ENCODE peak calls at places on chromosomes 13 and 19, in five cellular contexts. Q is PC-9, Z is left ventricle myocardium inferior, W is PC-3, G is mammary epithelial cell. A is an unnamed sample.

GRCh38 chr19:29429021-29429420 is 96.8 kb upstream of the VSTM2B start:
- DNase-seq in Z (no peak), W (no peak), Q (no peak), G (no peak), A (peak; percentile 24)

GRCh38 chr13:31920301-31920818 is 111.2 kb upstream of the FRY start:
- DNase-seq in W (no peak), G (no peak), Z (no peak), Q (no peak), A (no peak)

GRCh38 chr13:27379694-27380596 is 44.5 kb upstream of the GTF3A start:
- DNase-seq in G (peak; percentile 49), Q (peak; percentile 55), Z (peak; percentile 36), W (peak; percentile 76), A (peak; percentile 74)

GRCh38 chr19:46849610-46850009 is 1.0 kb downstream of the AP2S1 start:
- DNase-seq in Z (no peak), G (no peak), W (no peak), Q (peak; percentile 27), A (peak; percentile 32)

GRCh38 chr19:46141421-46141820 is 6.6 kb upstream of the IGFL2 start:
- DNase-seq in W (no peak), Z (no peak), G (no peak), Q (no peak), A (no peak)

GRCh38 chr19:56476671-56477428 is at the start of gene ZNF667:
- DNase-seq in G (peak; percentile 64), Q (no peak), Z (peak; percentile 18), W (peak; percentile 46), A (no peak)

GRCh38 chr19:42343344-42344110 is 18.1 kb downstream of the MEGF8 start:
- DNase-seq in Z (no peak), W (no peak), Q (no peak), G (no peak), A (no peak)

GRCh38 chr19:42290523-42291436 is 11.2 kb upstream of the PRR19 start:
- DNase-seq in Z (no peak), W (no peak), Q (peak; percentile 39), G (no peak), A (no peak)

GRCh38 chr13:113972451-113973217 is 1.2 kb downstream of the C13orf46 start:
- DNase-seq in Z (no peak), W (no peak), G (no peak), Q (no peak), A (peak; percentile 63)

GRCh38 chr13:40057228-40057627 is 401.8 kb downstream of the COG6 start:
- DNase-seq in Q (no peak), G (no peak), W (no peak), Z (no peak), A (no peak)

GRCh38 chr19:5101871-5102270 is 133.0 kb downstream of the KDM4B start:
- DNase-seq in Q (no peak), Z (no peak), W (no peak), G (no peak), A (no peak)

GRCh38 chr13:113881614-113882265 is 17.9 kb upstream of the GAS6 start:
- DNase-seq in G (peak; percentile 56), Z (no peak), Q (peak; percentile 44), W (no peak), A (peak; percentile 64)

GRCh38 chr19:39144487-39145071 is 19.0 kb downstream of the PAK4 start:
- DNase-seq in W (no peak), Z (no peak), Q (no peak), G (no peak), A (peak; percentile 20)

GRCh38 chr19:1503089-1503924 is 9.5 kb downstream of the ADAMTSL5 start:
- DNase-seq in Z (no peak), Q (peak; percentile 33), G (no peak), W (peak; percentile 21), A (peak; percentile 24)

GRCh38 chr19:3868770-3869456 is at the start of gene ZFR2:
- DNase-seq in Z (no peak), Q (no peak), W (no peak), G (no peak), A (no peak)

GRCh38 chr13:46894534-46894906 is 2.3 kb downstream of the HTR2A start:
- DNase-seq in Z (no peak), G (no peak), Q (no peak), W (peak; percentile 37), A (no peak)

GRCh38 chr13:45833663-45834062 is 17.9 kb downstream of the SIAH3 start:
- DNase-seq in G (peak; percentile 65), Q (peak; percentile 39), Z (peak; percentile 35), W (peak; percentile 64), A (no peak)

GRCh38 chr13:78816592-78816991 is 157.6 kb upstream of the OBI1 start:
- DNase-seq in W (no peak), Q (no peak), Z (no peak), G (no peak), A (no peak)

GRCh38 chr19:2814426-2814825 is 5.2 kb upstream of the ZNF554 start:
- DNase-seq in Q (no peak), W (no peak), G (no peak), Z (no peak), A (no peak)

GRCh38 chr13:51534075-51534817 is 50.0 kb upstream of the WDFY2 start:
- DNase-seq in Q (no peak), W (no peak), Z (peak; percentile 32), G (peak; percentile 35), A (no peak)

GRCh38 chr19:43316591-43317319 is 36.7 kb upstream of the CD177 start:
- DNase-seq in G (no peak), Z (no peak), W (peak; percentile 87), Q (no peak), A (no peak)

GRCh38 chr19:48506138-48506733 is 5.4 kb downstream of the LMTK3 start:
- DNase-seq in Q (no peak), W (peak; percentile 50), G (peak; percentile 46), Z (no peak), A (no peak)

GRCh38 chr19:43469160-43469480 is 3.7 kb upstream of the LYPD3 start:
- DNase-seq in W (no peak), Q (no peak), G (no peak), Z (no peak), A (no peak)

GRCh38 chr19:6275170-6275744 is 4.5 kb downstream of the MLLT1 start:
- DNase-seq in Q (no peak), Z (no peak), G (no peak), W (no peak), A (no peak)

GRCh38 chr13:47463726-47464125 is 537.3 kb downstream of the SUCLA2 start:
- DNase-seq in Q (no peak), G (no peak), Z (no peak), W (no peak), A (no peak)

GRCh38 chr19:3095375-3096191 is 1.4 kb downstream of the GNA11 start:
- DNase-seq in Z (no peak), W (peak; percentile 19), G (peak; percentile 36), Q (no peak), A (no peak)

GRCh38 chr13:31207630-31208549 is 8.1 kb downstream of the B3GLCT start:
- DNase-seq in W (no peak), Q (no peak), Z (peak; percentile 63), G (no peak), A (no peak)

GRCh38 chr19:28436320-28436719 is 776.6 kb downstream of the UQCRFS1 start:
- DNase-seq in Q (no peak), G (no peak), Z (no peak), W (no peak), A (no peak)

GRCh38 chr19:41540041-41540695 is 35.8 kb upstream of the CEACAM21 start:
- DNase-seq in W (no peak), Q (no peak), Z (no peak), G (no peak), A (no peak)

GRCh38 chr13:42113478-42113877 is 65.0 kb downstream of the DGKH start:
- DNase-seq in Z (no peak), W (no peak), Q (no peak), G (no peak), A (no peak)

GRCh38 chr13:30033681-30034447 is 183.4 kb upstream of the UBL3 start:
- DNase-seq in Q (no peak), W (peak; percentile 69), G (peak; percentile 66), Z (no peak), A (no peak)

GRCh38 chr19:16347706-16348105 is 23.1 kb downstream of the KLF2 start:
- DNase-seq in Q (no peak), Z (no peak), W (no peak), G (no peak), A (no peak)

GRCh38 chr19:14540741-14541525 is 11.5 kb downstream of the TECR start:
- DNase-seq in Z (no peak), G (no peak), Q (no peak), W (no peak), A (no peak)

GRCh38 chr13:44605711-44606110 is 29.6 kb upstream of the TSC22D1 start:
- DNase-seq in Z (no peak), G (no peak), Q (no peak), W (no peak), A (no peak)

GRCh38 chr13:49569993-49570689 is 15.2 kb downstream of the RCBTB1 start:
- DNase-seq in W (peak; percentile 87), Q (no peak), Z (no peak), G (peak; percentile 87), A (no peak)

GRCh38 chr13:28529836-28530235 is 34.9 kb upstream of the FLT1 start:
- DNase-seq in Z (no peak), G (no peak), W (no peak), Q (no peak), A (no peak)

GRCh38 chr19:7373862-7374261 is 25.1 kb downstream of the ARHGEF18 start:
- DNase-seq in G (no peak), Q (no peak), Z (no peak), W (peak; percentile 56), A (no peak)

GRCh38 chr13:46908511-46908910 is 11.7 kb upstream of the HTR2A start:
- DNase-seq in G (peak; percentile 26), W (no peak), Q (no peak), Z (no peak), A (no peak)

GRCh38 chr19:29515706-29516357 is 10.0 kb upstream of the VSTM2B start:
- DNase-seq in G (no peak), W (no peak), Z (peak; percentile 5), Q (no peak), A (peak; percentile 28)

GRCh38 chr19:50564229-50565105 is 3.8 kb downstream of the LRRC4B start:
- DNase-seq in Q (no peak), W (no peak), Z (no peak), G (no peak), A (no peak)
- H3K27ac ChIP-seq in Q (no peak overlapping the region), W (no peak overlapping the region), Z (no peak overlapping the region), G (no peak overlapping the region), A (no peak overlapping the region)

GRCh38 chr13:18954254-18954653 is 227.4 kb downstream of the TUBA3C start:
- DNase-seq in Q (no peak), W (no peak), Z (no peak), G (no peak), A (no peak)
- H3K27ac ChIP-seq in Q (no peak overlapping the region), W (no peak overlapping the region), Z (no peak overlapping the region), G (no peak overlapping the region), A (no peak overlapping the region)

GRCh38 chr13:111322001-111322915 is 1.8 kb downstream of the TEX29 start:
- DNase-seq in Z (no peak), W (no peak), G (no peak), Q (no peak), A (no peak)
- H3K27ac ChIP-seq in Z (no peak overlapping the region), W (no peak overlapping the region), G (no peak overlapping the region), Q (no peak overlapping the region), A (no peak overlapping the region)

GRCh38 chr19:35281303-35281702 is 1.0 kb upstream of the HAMP start:
- DNase-seq in W (peak; percentile 24), Z (no peak), Q (no peak), G (no peak), A (no peak)
- H3K27ac ChIP-seq in W (no peak overlapping the region), Z (no peak overlapping the region), Q (no peak overlapping the region), G (no peak overlapping the region), A (peak overlapping the region; percentile 17)

A was measured in pancreas.